ENCODE peak calls at places on chromosomes 3 and 15, in five cellular contexts. V is endodermal cell, R is colonic mucosa, X is fibroblast of lung, T is GM23248. S is an unnamed sample.

GRCh38 chr3:167163580-167163979 is 216.5 kb downstream of the ZBBX start:
- DNase-seq in V (no peak), R (no peak), X (no peak), T (no peak), S (no peak)

GRCh38 chr3:157794771-157795170 is 291.6 kb upstream of the VEPH1 start:
- DNase-seq in V (no peak), R (no peak), X (peak), T (peak), S (peak)

GRCh38 chr3:127741690-127742089 is 68.9 kb downstream of the ABTB1 start:
- DNase-seq in V (no peak), R (no peak), X (no peak), T (no peak), S (no peak)

GRCh38 chr15:40314723-40315276 is 7.1 kb upstream of the PLCB2 start:
- DNase-seq in V (no peak), R (no peak), X (no peak), T (peak), S (peak)

GRCh38 chr15:61951949-61952348 is 108.3 kb downstream of the VPS13C start:
- DNase-seq in V (no peak), R (no peak), X (peak), T (no peak), S (no peak)

GRCh38 chr3:55795736-55796135 is 308.6 kb upstream of the WNT5A start:
- DNase-seq in V (no peak), R (no peak), X (no peak), T (peak), S (peak)

GRCh38 chr15:86255247-86255646 is 175.6 kb downstream of the AGBL1 start:
- DNase-seq in V (no peak), R (no peak), X (no peak), T (no peak), S (no peak)

GRCh38 chr3:187080799-187081450 is 58.4 kb downstream of the RPL39L start:
- DNase-seq in V (no peak), R (no peak), X (no peak), T (no peak), S (no peak)

GRCh38 chr15:72271895-72272212 is 500 bp downstream of the PARP6 start:
- DNase-seq in V (peak), R (no peak), X (peak), T (peak), S (peak)

GRCh38 chr15:48859426-48859825 is 18.5 kb upstream of the EID1 start:
- DNase-seq in V (no peak), R (no peak), X (no peak), T (peak), S (peak)

GRCh38 chr3:41053220-41053619 is 146.1 kb upstream of the CTNNB1 start:
- DNase-seq in V (no peak), R (no peak), X (no peak), T (no peak), S (no peak)

GRCh38 chr3:43181202-43181910 is 75.5 kb upstream of the POMGNT2 start:
- DNase-seq in V (peak), R (peak), X (no peak), T (no peak), S (no peak)

GRCh38 chr3:45350643-45351042 is 37.7 kb upstream of the LARS2 start:
- DNase-seq in V (no peak), R (no peak), X (no peak), T (no peak), S (no peak)

GRCh38 chr3:120450914-120451669 is at the start of gene FSTL1:
- DNase-seq in V (peak), R (peak), X (peak), T (peak), S (peak)

GRCh38 chr15:87730706-87731105 is 525.8 kb downstream of the NTRK3 start:
- DNase-seq in V (no peak), R (no peak), X (no peak), T (no peak), S (no peak)

GRCh38 chr15:62866366-62866765 is 176.2 kb upstream of the TPM1 start:
- DNase-seq in V (peak), R (no peak), X (no peak), T (no peak), S (no peak)

GRCh38 chr3:186165331-186165730 is 56.4 kb upstream of the ETV5 start:
- DNase-seq in V (peak), R (no peak), X (no peak), T (no peak), S (no peak)

GRCh38 chr3:99502871-99503270 is 135.5 kb upstream of the COL8A1 start:
- DNase-seq in V (no peak), R (no peak), X (peak), T (peak), S (no peak)

GRCh38 chr3:71163216-71163918 is 420.2 kb downstream of the FOXP1 start:
- DNase-seq in V (no peak), R (no peak), X (no peak), T (no peak), S (no peak)

GRCh38 chr3:193556841-193557240 is 2.1 kb upstream of the ATP13A4 start:
- DNase-seq in V (no peak), R (peak), X (no peak), T (no peak), S (no peak)

GRCh38 chr3:11552289-11553264 is 91.1 kb downstream of the VGLL4 start:
- DNase-seq in V (no peak), R (no peak), X (no peak), T (no peak), S (no peak)

GRCh38 chr3:14145670-14146380 is 21.0 kb downstream of the TMEM43 start:
- DNase-seq in V (peak), R (peak), X (no peak), T (no peak), S (no peak)

GRCh38 chr3:15527031-15527459 is 5.5 kb upstream of the COLQ start:
- DNase-seq in V (peak), R (no peak), X (peak), T (no peak), S (no peak)

GRCh38 chr15:77810180-77810579 is 177.5 kb upstream of the LINGO1 start:
- DNase-seq in V (no peak), R (no peak), X (no peak), T (no peak), S (no peak)

GRCh38 chr3:108001457-108001856 is 89.4 kb downstream of the CD47 start:
- DNase-seq in V (no peak), R (peak), X (no peak), T (peak), S (no peak)

GRCh38 chr3:146227486-146227885 is 23.4 kb downstream of the PLSCR4 start:
- DNase-seq in V (peak), R (no peak), X (no peak), T (no peak), S (no peak)

GRCh38 chr3:17546500-17546899 is 195.9 kb downstream of the TBC1D5 start:
- DNase-seq in V (peak), R (no peak), X (no peak), T (no peak), S (no peak)

GRCh38 chr3:9949115-9949514 is 3.1 kb downstream of the PRRT3 start:
- DNase-seq in V (peak), R (no peak), X (no peak), T (no peak), S (no peak)

GRCh38 chr3:9951962-9952805 is at the start of gene PRRT3:
- DNase-seq in V (peak), R (no peak), X (peak), T (peak), S (peak)

GRCh38 chr3:9951126-9951525 is 1.1 kb downstream of the PRRT3 start:
- DNase-seq in V (no peak), R (no peak), X (no peak), T (no peak), S (no peak)

GRCh38 chr3:9949626-9950025 is 2.6 kb downstream of the PRRT3 start:
- DNase-seq in V (peak), R (no peak), X (no peak), T (no peak), S (no peak)

GRCh38 chr3:9951598-9951961 is 628 bp downstream of the PRRT3 start:
- DNase-seq in V (no peak), R (no peak), X (no peak), T (peak), S (no peak)
- H3K9ac ChIP-seq in V (no peak), R (peak), X (no peak), T (peak), S (peak)

DNA sequence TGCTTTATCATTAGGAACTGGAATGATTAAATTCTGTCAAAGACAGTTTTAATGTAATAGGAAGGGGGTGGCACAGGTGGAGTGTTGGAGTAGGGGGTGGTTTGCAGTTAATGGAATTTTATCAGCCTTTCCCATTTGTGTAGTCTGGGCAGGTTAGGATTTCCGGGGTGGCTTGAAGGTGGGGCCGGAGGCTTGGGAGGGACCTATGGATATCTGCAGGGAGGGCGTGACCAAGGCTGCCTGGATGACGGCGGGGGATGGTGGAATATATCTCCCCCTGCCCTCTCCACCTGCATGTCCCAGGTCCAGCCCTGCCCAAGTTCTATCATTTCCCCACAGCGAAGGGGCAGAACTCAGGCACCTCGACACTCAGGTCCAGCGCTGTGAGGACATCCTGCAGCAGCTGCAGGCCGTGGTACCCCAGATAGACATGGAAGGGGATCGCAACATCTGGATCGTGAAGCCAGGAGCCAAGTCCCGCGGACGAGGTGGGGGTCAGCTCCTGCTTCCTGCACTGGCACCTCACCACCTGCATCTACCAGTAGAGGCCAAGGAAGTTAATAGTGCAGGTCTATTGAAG is 15.5 kb downstream of the TTLL3 start:
- DNase-seq in V (no peak), R (no peak), X (no peak), T (no peak), S (no peak)
- H3K9ac ChIP-seq in V (no peak), R (no peak), X (no peak), T (no peak), S (no peak)

GRCh38 chr15:90063733-90064247 is 38.5 kb downstream of the IDH2 start:
- DNase-seq in V (peak), R (no peak), X (no peak), T (no peak), S (no peak)

GRCh38 chr15:90062729-90063684 is 39.3 kb downstream of the IDH2 start:
- DNase-seq in V (peak), R (no peak), X (no peak), T (no peak), S (no peak)

GRCh38 chr15:90059208-90059985 is 42.9 kb downstream of the IDH2 start:
- DNase-seq in V (peak), R (peak), X (no peak), T (no peak), S (no peak)

GRCh38 chr15:90060797-90061196 is 41.5 kb downstream of the IDH2 start:
- DNase-seq in V (no peak), R (no peak), X (no peak), T (peak), S (no peak)

DNA sequence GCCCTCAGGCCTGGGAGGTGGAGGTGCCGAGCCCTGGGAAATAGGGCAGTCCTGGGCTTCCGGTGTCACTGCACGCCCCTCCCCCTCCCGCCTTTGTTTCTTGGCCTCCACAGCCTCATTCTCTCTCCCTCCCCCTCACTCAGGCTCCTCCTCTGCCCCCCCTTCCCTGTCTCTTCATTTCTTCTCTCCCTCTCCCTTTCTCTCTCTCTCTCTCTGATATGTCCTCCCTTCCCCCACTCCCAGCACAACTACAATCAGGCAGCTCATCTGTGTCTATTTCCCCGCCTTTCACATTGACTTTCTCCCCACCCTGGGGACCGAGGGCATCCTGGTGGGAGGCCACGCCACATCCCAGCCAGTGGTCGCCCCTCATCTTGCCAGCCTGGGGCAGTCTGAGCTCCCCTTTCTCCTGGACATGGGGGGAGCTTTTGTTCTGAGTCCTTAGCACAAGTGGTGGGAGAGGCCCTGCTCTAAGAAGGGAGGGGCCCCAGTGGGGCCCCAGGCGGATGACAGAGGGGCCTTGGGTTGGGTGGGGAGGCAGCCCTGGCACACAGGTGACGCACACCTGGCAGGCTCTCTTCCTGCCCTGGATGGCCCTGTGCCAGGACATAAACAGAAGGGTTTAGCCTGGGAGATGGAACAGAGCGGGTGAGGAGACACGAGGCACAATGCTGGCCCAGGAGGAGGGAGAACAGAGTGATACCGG is 40.1 kb downstream of the IDH2 start:
- DNase-seq in V (peak), R (peak), X (peak), T (no peak), S (no peak)
- H3K9ac ChIP-seq in V (peak), R (peak), X (no peak), T (no peak), S (no peak)

DNA sequence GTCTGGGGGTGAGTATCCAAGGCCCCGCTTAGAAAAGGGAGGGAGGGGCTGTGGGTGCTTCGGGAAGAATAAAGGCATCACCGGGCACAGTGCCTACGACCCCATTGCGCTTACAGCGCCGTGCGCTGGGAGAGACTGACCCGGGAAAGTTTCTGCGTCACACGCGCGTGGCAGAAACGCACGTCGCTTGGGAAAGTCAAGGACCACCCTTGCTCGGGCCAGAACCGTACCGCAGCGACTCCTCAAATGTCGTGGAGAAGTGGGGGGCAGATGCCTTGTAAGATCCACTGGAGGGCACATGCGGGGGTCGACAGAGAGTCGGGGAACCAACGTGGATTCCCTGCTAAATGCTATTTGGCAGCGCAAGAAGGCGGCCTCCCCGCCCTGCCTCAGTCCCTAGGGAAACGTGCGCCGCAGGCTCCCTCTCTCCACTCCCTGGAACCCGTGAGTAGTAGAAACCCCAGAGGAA is 2.4 kb downstream of the ADAMTS9 start:
- DNase-seq in V (no peak), R (peak), X (peak), T (peak), S (peak)
- H3K9ac ChIP-seq in V (peak), R (peak), X (peak), T (peak), S (peak)

GRCh38 chr3:115402651-115403050 is 220.7 kb upstream of the GAP43 start:
- DNase-seq in V (no peak), R (no peak), X (no peak), T (peak), S (no peak)
- H3K9ac ChIP-seq in V (no peak), R (no peak), X (no peak), T (peak), S (no peak)

DNA sequence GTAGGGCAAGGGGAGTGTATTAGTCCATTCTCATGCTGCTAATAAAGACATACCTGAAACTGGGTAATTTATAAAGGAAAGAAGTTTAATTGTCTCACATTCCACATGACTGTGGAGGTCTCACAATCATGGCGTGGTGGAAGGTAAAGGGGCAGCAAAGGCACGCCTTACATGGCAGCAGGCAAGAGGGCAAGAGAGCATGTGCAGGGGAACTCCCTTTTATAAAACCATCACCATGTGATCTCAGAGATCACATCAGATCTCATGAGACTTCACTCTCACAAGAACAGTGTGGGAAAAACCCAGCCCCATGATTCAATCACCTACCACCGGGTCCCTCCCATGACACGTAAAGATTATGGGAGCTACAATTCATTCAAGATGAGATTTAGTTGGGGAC is 41.4 kb downstream of the SUMF1 start:
- DNase-seq in V (no peak), R (no peak), X (no peak), T (peak), S (peak)
- H3K9ac ChIP-seq in V (no peak), R (no peak), X (no peak), T (no peak), S (no peak)

DNA sequence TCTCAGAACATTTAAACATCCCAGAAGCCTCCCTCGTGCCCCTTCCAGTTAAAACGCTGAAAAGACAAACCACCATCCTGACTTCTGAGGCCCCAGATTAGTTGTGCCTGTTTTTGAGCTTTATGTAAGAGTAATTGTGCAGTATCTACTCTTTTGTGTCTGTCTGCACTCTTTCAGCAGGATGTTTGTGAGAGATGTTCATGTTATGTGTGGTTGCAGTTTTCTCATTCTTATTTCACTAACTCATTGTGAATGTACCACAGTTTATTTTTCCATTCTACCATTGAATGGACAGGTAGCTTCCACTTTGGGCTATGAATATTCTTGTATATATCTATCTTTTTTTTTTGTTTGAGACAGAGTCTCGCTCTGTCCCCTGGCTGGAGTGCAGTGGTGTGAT is 40.3 kb downstream of the MINAR1 start:
- DNase-seq in V (no peak), R (no peak), X (no peak), T (no peak), S (no peak)
- H3K9ac ChIP-seq in V (no peak), R (no peak), X (no peak), T (no peak), S (no peak)

DNA sequence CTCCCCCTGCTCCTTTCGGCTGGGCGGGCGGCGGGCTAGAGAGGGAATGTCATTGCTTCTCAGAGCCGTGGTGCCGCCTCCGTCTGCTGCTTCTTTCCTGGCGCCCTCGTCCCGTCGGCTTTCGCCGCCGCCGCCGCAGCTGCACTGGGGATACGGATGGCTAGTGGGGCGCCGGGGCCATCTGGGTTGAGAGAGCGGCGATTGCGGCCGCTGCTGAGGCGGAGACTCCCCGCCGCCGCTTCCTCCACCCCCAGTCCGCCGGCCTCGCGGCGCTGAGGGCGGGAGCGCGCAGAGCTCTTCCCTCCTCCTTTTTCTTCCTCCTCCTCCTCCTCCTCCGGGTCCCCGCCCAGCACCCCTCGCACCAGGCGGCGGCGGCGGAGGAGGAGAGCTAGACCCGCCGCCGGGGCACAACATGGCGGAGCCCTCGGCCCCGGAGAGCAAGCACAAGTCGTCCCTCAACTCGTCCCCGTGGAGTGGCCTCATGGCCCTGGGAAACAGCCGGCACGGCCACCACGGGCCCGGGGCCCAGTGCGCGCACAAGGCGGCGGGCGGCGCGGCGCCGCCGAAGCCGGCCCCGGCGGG is at the start of gene STT3B:
- DNase-seq in V (no peak), R (peak), X (peak), T (peak), S (peak)
- H3K9ac ChIP-seq in V (peak), R (peak), X (peak), T (peak), S (peak)

S was measured in adipocyte.